ENCODE peak calls at places on chromosomes 5 and 9, in six cellular contexts. E is left lung; S is tibial artery; Q is right atrium auricular region; G is CD8-positive, alpha-beta T cell; M is fibroblast of mammary gland. U is an unnamed sample.
A peak's percentile ranks its signal among the peaks of the same experiment; 100 is the strongest.

GRCh38 chr5:96228449-96228848 is 204.6 kb downstream of the PCSK1 start:
- DNase-seq in E (no peak), S (no peak), Q (no peak), G (no peak), M (peak; percentile 65), U (no peak)

GRCh38 chr5:56211298-56211865 is 21.7 kb downstream of the ANKRD55 start:
- DNase-seq in E (peak; percentile 42), S (no peak), Q (no peak), G (no peak), M (peak; percentile 91), U (no peak)

GRCh38 chr9:77848897-77849296 is 182.7 kb downstream of the GNAQ start:
- DNase-seq in E (peak; percentile 67), S (peak; percentile 92), Q (peak; percentile 92), G (no peak), M (peak; percentile 95), U (no peak)

GRCh38 chr9:93141771-93142483 is 7.9 kb upstream of the NINJ1 start:
- DNase-seq in E (no peak), S (no peak), Q (no peak), G (no peak), M (no peak), U (no peak)

GRCh38 chr5:96528262-96528661 is 95.2 kb upstream of the PCSK1 start:
- DNase-seq in E (no peak), S (no peak), Q (no peak), G (no peak), M (no peak), U (no peak)

GRCh38 chr5:107294151-107294550 is 376.6 kb downstream of the EFNA5 start:
- DNase-seq in E (no peak), S (no peak), Q (no peak), G (no peak), M (no peak), U (no peak)

GRCh38 chr5:58887721-58888409 is 305.0 kb downstream of the RAB3C start:
- DNase-seq in E (peak; percentile 58), S (peak; percentile 89), Q (peak; percentile 89), G (no peak), M (peak; percentile 76), U (no peak)

GRCh38 chr9:107363511-107364182 is 80.6 kb downstream of the RAD23B start:
- DNase-seq in E (no peak), S (no peak), Q (no peak), G (no peak), M (no peak), U (no peak)

GRCh38 chr9:125513634-125514413 is 193.2 kb downstream of the MAPKAP1 start:
- DNase-seq in E (no peak), S (no peak), Q (no peak), G (no peak), M (peak; percentile 47), U (no peak)

GRCh38 chr5:157857821-157858526 is 971 bp downstream of the CLINT1 start:
- DNase-seq in E (no peak), S (no peak), Q (no peak), G (no peak), M (peak; percentile 46), U (no peak)

GRCh38 chr5:39943811-39944210 is 519.0 kb upstream of the DAB2 start:
- DNase-seq in E (no peak), S (no peak), Q (no peak), G (no peak), M (peak; percentile 44), U (no peak)

GRCh38 chr9:128625391-128626145 is 31.1 kb downstream of the DYNC2I2 start:
- DNase-seq in E (no peak), S (no peak), Q (no peak), G (no peak), M (peak; percentile 45), U (no peak)

GRCh38 chr9:82445556-82445955 is 457.0 kb downstream of the SPATA31D1 start:
- DNase-seq in E (no peak), S (no peak), Q (no peak), G (no peak), M (no peak), U (no peak)

GRCh38 chr9:4855861-4856260 is 63.1 kb downstream of the RCL1 start:
- DNase-seq in E (peak; percentile 41), S (peak; percentile 85), Q (no peak), G (no peak), M (peak; percentile 82), U (no peak)

GRCh38 chr5:17991775-17992174 is 357.5 kb downstream of the TAF11L14 start:
- DNase-seq in E (no peak), S (no peak), Q (no peak), G (no peak), M (no peak), U (no peak)

GRCh38 chr5:80254767-80255424 is 952 bp downstream of the SERINC5 start:
- DNase-seq in E (peak; percentile 35), S (no peak), Q (no peak), G (peak; percentile 53), M (peak; percentile 31), U (no peak)

GRCh38 chr5:68395844-68396523 is 180.4 kb downstream of the PIK3R1 start:
- DNase-seq in E (no peak), S (no peak), Q (no peak), G (no peak), M (no peak), U (no peak)

GRCh38 chr5:91639744-91640143 is 256.6 kb upstream of the ARRDC3 start:
- DNase-seq in E (no peak), S (no peak), Q (no peak), G (no peak), M (no peak), U (no peak)

GRCh38 chr5:19902316-19902934 is 85.6 kb downstream of the CDH18 start:
- DNase-seq in E (no peak), S (no peak), Q (no peak), G (no peak), M (no peak), U (no peak)

GRCh38 chr9:72586388-72587160 is 65.2 kb downstream of the TMC1 start:
- DNase-seq in E (peak; percentile 50), S (no peak), Q (peak; percentile 64), G (peak; percentile 61), M (peak; percentile 93), U (no peak)

GRCh38 chr5:132747693-132748440 is 641 bp downstream of the CCNI2 start:
- DNase-seq in E (no peak), S (no peak), Q (no peak), G (peak; percentile 77), M (no peak), U (peak; percentile 23)

GRCh38 chr5:4905674-4906528 is 234.2 kb upstream of the ADAMTS16 start:
- DNase-seq in E (peak; percentile 36), S (peak; percentile 78), Q (no peak), G (no peak), M (peak; percentile 45), U (no peak)

GRCh38 chr5:99807346-99807745 is 727.8 kb upstream of the FAM174A start:
- DNase-seq in E (no peak), S (no peak), Q (no peak), G (no peak), M (no peak), U (no peak)

GRCh38 chr9:104743377-104743985 is 4.0 kb upstream of the NIPSNAP3A start:
- DNase-seq in E (no peak), S (no peak), Q (no peak), G (no peak), M (peak; percentile 79), U (no peak)

GRCh38 chr9:97366889-97367288 is 45.0 kb upstream of the TDRD7 start:
- DNase-seq in E (no peak), S (no peak), Q (no peak), G (no peak), M (no peak), U (no peak)

GRCh38 chr5:15734058-15734457 is 234.1 kb downstream of the FBXL7 start:
- DNase-seq in E (no peak), S (no peak), Q (no peak), G (no peak), M (no peak), U (no peak)

GRCh38 chr9:127912882-127913281 is 4.0 kb downstream of the ST6GALNAC4 start:
- DNase-seq in E (peak; percentile 77), S (no peak), Q (no peak), G (no peak), M (no peak), U (no peak)

DNA sequence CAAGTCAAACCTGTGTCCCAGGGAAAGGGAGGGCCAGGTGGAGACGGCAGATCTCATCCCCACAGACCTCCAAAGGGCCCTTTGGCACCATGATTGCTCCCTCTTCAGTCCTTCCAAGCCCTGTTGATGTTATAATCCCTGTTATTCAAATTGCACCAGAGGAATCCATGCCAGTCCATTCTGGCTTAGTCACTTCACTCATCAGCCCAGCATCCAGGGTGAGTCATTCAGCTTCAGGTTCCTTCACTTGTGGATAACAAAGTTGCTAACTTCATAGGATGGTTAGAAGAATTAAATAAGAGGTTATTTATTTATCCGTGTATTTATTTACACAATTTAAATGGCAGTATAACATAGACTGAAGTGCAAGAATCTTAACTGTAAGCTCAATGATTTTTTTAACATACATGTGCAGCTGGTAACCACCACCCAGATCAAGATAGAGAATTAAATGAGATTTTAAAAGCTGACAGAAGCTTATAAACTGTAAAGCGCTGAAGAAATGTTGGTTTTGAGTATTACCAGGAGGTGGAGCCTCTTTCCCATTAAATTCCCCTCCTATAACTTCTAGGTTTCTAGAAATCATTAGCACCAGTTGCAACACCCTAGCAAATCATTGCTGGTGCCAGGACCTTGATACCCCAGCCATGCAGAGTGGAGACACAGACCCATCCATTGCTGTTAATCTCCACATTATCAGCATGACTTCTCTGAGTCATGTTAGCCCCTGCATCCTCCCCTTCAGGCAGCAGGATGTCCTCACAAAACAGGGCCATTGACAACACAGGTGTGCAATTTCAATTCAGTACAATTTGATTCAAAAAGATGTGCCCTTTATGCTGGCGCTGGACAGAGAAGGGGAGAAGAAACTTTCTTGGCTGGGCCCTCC is 77.4 kb downstream of the SEC61B start:
- DNase-seq in E (no peak), S (no peak), Q (no peak), G (no peak), M (peak; percentile 77), U (no peak)
- TF ChIP-seq CTCF in E (no peak), S (no peak), Q (no peak), G (no peak), M (peak; percentile 27), U (peak; percentile 31)

GRCh38 chr5:74127377-74128338 is 501.7 kb downstream of the ARHGEF28 start:
- DNase-seq in E (no peak), S (no peak), Q (no peak), G (no peak), M (no peak), U (no peak)
- TF ChIP-seq CTCF in E (no peak), S (no peak), Q (no peak), G (no peak), M (no peak), U (peak; percentile 32)

GRCh38 chr5:116669261-116670049 is 94.8 kb upstream of the SEMA6A start:
- DNase-seq in E (no peak), S (no peak), Q (no peak), G (no peak), M (no peak), U (no peak)
- TF ChIP-seq CTCF in E (no peak), S (no peak), Q (no peak), G (no peak), M (no peak), U (no peak)

GRCh38 chr5:167582916-167583315 is 708.5 kb upstream of the WWC1 start:
- DNase-seq in E (no peak), S (no peak), Q (no peak), G (no peak), M (peak; percentile 54), U (no peak)

GRCh38 chr5:167585184-167585583 is 706.3 kb upstream of the WWC1 start:
- DNase-seq in E (no peak), S (no peak), Q (no peak), G (no peak), M (no peak), U (no peak)

GRCh38 chr5:167592114-167592513 is 699.3 kb upstream of the WWC1 start:
- DNase-seq in E (no peak), S (no peak), Q (no peak), G (no peak), M (no peak), U (no peak)

GRCh38 chr5:167582263-167582662 is 709.2 kb upstream of the WWC1 start:
- DNase-seq in E (no peak), S (no peak), Q (no peak), G (no peak), M (peak; percentile 39), U (no peak)

GRCh38 chr5:167587768-167588167 is 703.7 kb upstream of the WWC1 start:
- DNase-seq in E (no peak), S (no peak), Q (no peak), G (no peak), M (peak; percentile 36), U (peak; percentile 19)
- TF ChIP-seq CTCF in E (no peak), S (no peak), Q (no peak), G (no peak), M (peak; percentile 54), U (peak; percentile 68)

U was measured in progenitor cell of endocrine pancreas.